ENCODE peak calls at places on chromosomes 4 and X, in ten cellular contexts. M is activated naive CD8-positive, alpha-beta T cell treated with anti-CD3 and anti-CD28 coated beads for 36 hours; E is foreskin keratinocyte; O is activated T-cell treated with anti-CD3 and anti-CD28 coated beads for 1 hour; T is NCI-H446 treated with DMSO at 0.1 percent for 48 hours; Z is CD4-positive, alpha-beta T cell; N is NCI-H1694 treated with DMSO at 0.1 percent for 48 hours; J is NCI-H1092 treated with DMSO at 0.1 percent for 48 hours; F is activated T-helper 9 cell treated with anti-CD3 and anti-CD28 coated beads, Interleukin-2, amount 50 U/mL, for 16 hours; C is HFF-Myc. X is an unnamed sample.

GRCh38 chr4:98688416-98689290 is 30.2 kb upstream of the TSPAN5 start:
- DNase-seq in M (no peak), E (no peak), O (no peak), T (no peak), Z (no peak), N (no peak), J (no peak), F (no peak), C (peak), X (peak)

GRCh38 chr4:17765514-17766286 is 15.7 kb downstream of the FAM184B start:
- DNase-seq in M (no peak), E (no peak), O (no peak), T (no peak), Z (no peak), N (no peak), J (no peak), F (no peak), C (no peak), X (no peak)

GRCh38 chrX:153831435-153832150 is 1.2 kb upstream of the PDZD4 start:
- DNase-seq in M (no peak), E (no peak), O (no peak), T (no peak), Z (no peak), N (no peak), J (no peak), F (no peak), C (no peak), X (no peak)

GRCh38 chrX:112967341-112967740 is 126.7 kb upstream of the AMOT start:
- DNase-seq in M (no peak), E (no peak), O (no peak), T (no peak), Z (no peak), N (no peak), J (no peak), F (no peak), C (no peak), X (no peak)

GRCh38 chr4:107794001-107794400 is 30.7 kb upstream of the SGMS2 start:
- DNase-seq in M (no peak), E (no peak), O (no peak), T (no peak), Z (no peak), N (no peak), J (no peak), F (no peak), C (no peak), X (no peak)

GRCh38 chr4:16844796-16845586 is 53.5 kb downstream of the LDB2 start:
- DNase-seq in M (no peak), E (no peak), O (no peak), T (no peak), Z (no peak), N (no peak), J (no peak), F (no peak), C (peak), X (no peak)

GRCh38 chr4:142405021-142405991 is 440.8 kb downstream of the INPP4B start:
- DNase-seq in M (peak), E (peak), O (peak), T (no peak), Z (peak), N (no peak), J (no peak), F (peak), C (peak), X (peak)

GRCh38 chr4:154616731-154617130 is 4.3 kb upstream of the FGG start:
- DNase-seq in M (no peak), E (no peak), O (no peak), T (no peak), Z (no peak), N (no peak), J (no peak), F (no peak), C (no peak), X (no peak)

GRCh38 chrX:2705036-2705435 is 13.9 kb downstream of the CD99 start:
- DNase-seq in M (no peak), E (no peak), O (no peak), T (no peak), Z (no peak), N (no peak), J (no peak), F (no peak), C (no peak), X (no peak)

X was measured in NCI-H524.